ENCODE peak calls at places on chromosomes 16 and 17, in ten cellular contexts. G is psoas muscle; Y is retinal pigment epithelial cell; F is SHP77; W is cardiac fibroblast; N is RPMI8226; K is stimulated activated CD4-positive, alpha-beta T cell treated with anti-CD3 and anti-CD28 coated beads, Interleukin-15, amount 100 ng/mL, for 24 hours; J is fibroblast of the aortic adventitia; E is T47D; P is T-helper 1 cell. R is an unnamed sample.

GRCh38 chr17:41301916-41302901 is at the start of gene KRTAP29-1:
- DNase-seq in G (no peak), Y (no peak), F (no peak), W (no peak), N (peak; percentile 57), K (no peak), J (no peak), E (no peak), P (no peak), R (no peak)

GRCh38 chr16:23679274-23679985 is 741 bp downstream of the PLK1 start:
- DNase-seq in G (no peak), Y (no peak), F (no peak), W (peak; percentile 46), N (peak; percentile 71), K (peak; percentile 61), J (peak; percentile 27), E (no peak), P (no peak), R (no peak)

GRCh38 chr17:6592193-6592592 is 35.8 kb upstream of the PITPNM3 start:
- DNase-seq in G (no peak), Y (no peak), F (no peak), W (no peak), N (no peak), K (no peak), J (no peak), E (no peak), P (no peak), R (no peak)

GRCh38 chr17:9051561-9051960 is 30.3 kb downstream of the NTN1 start:
- DNase-seq in G (no peak), Y (no peak), F (no peak), W (no peak), N (no peak), K (no peak), J (no peak), E (no peak), P (no peak), R (no peak)

GRCh38 chr17:21119247-21119944 is 7.4 kb upstream of the DHRS7B start:
- DNase-seq in G (peak; percentile 65), Y (no peak), F (peak; percentile 87), W (peak; percentile 78), N (peak; percentile 70), K (peak; percentile 74), J (peak; percentile 78), E (peak; percentile 37), P (peak; percentile 59), R (peak; percentile 64)

GRCh38 chr17:11490171-11490760 is 108.0 kb upstream of the DNAH9 start:
- DNase-seq in G (no peak), Y (no peak), F (no peak), W (no peak), N (no peak), K (no peak), J (no peak), E (no peak), P (no peak), R (no peak)

GRCh38 chr17:4005296-4006164 is 41.3 kb upstream of the ATP2A3 start:
- DNase-seq in G (no peak), Y (no peak), F (no peak), W (no peak), N (no peak), K (no peak), J (no peak), E (no peak), P (no peak), R (no peak)

GRCh38 chr16:66337434-66338188 is 28.9 kb upstream of the CDH5 start:
- DNase-seq in G (no peak), Y (no peak), F (no peak), W (no peak), N (no peak), K (no peak), J (no peak), E (no peak), P (no peak), R (no peak)

GRCh38 chr16:17358350-17358749 is 112.4 kb downstream of the XYLT1 start:
- DNase-seq in G (no peak), Y (no peak), F (no peak), W (no peak), N (no peak), K (no peak), J (no peak), E (no peak), P (no peak), R (no peak)

GRCh38 chr17:48052956-48053757 is 5.0 kb downstream of the NFE2L1 start:
- DNase-seq in G (peak; percentile 86), Y (peak; percentile 84), F (peak; percentile 50), W (peak; percentile 75), N (peak; percentile 47), K (no peak), J (no peak), E (no peak), P (no peak), R (peak; percentile 59)

GRCh38 chr17:9472541-9472940 is 103.1 kb downstream of the STX8 start:
- DNase-seq in G (peak; percentile 36), Y (no peak), F (no peak), W (peak; percentile 4), N (no peak), K (no peak), J (no peak), E (no peak), P (no peak), R (no peak)

GRCh38 chr17:27577124-27577761 is 53.7 kb upstream of the LGALS9 start:
- DNase-seq in G (peak; percentile 79), Y (no peak), F (no peak), W (peak; percentile 69), N (no peak), K (no peak), J (peak; percentile 77), E (no peak), P (no peak), R (peak; percentile 87)

GRCh38 chr16:17194190-17194780 is 276.5 kb downstream of the XYLT1 start:
- DNase-seq in G (peak; percentile 38), Y (no peak), F (no peak), W (peak; percentile 2), N (peak; percentile 54), K (peak; percentile 73), J (peak; percentile 51), E (no peak), P (peak; percentile 41), R (peak; percentile 35)

GRCh38 chr16:87812200-87812656 is 46.4 kb upstream of the KLHDC4 start:
- DNase-seq in G (no peak), Y (no peak), F (peak; percentile 27), W (no peak), N (peak; percentile 32), K (no peak), J (no peak), E (no peak), P (no peak), R (no peak)

GRCh38 chr16:30997887-30998711 is 12.3 kb downstream of the STX1B start:
- DNase-seq in G (no peak), Y (peak; percentile 26), F (no peak), W (peak; percentile 57), N (no peak), K (no peak), J (peak; percentile 68), E (no peak), P (no peak), R (no peak)

R was measured in globus pallidus.